ENCODE peak calls at places on chromosomes 5 and 9, in ten cellular contexts. One of them, this sample, is unnamed.

GRCh38 chr5:2519153-2519552 is 232.3 kb downstream of the IRX2 start:
- DNase-seq in cardiac muscle cell: no peak
- DNase-seq in choroid plexus epithelial cell: no peak
- DNase-seq in astrocyte of the spinal cord: no peak
- DNase-seq in sigmoid colon: no peak
- DNase-seq in mammary epithelial cell: no peak
- DNase-seq in RWPE1: no peak
- DNase-seq in suprapubic skin: no peak
- DNase-seq in GM23338: no peak
- DNase-seq in mesothelial cell of epicardium: no peak
- DNase-seq in this sample: no peak

GRCh38 chr5:98775962-98776687 is 2.7 kb downstream of the RGMB start:
- DNase-seq in choroid plexus epithelial cell: peak; percentile 73
- DNase-seq in cardiac muscle cell: no peak
- DNase-seq in sigmoid colon: no peak
- DNase-seq in astrocyte of the spinal cord: peak; percentile 91
- DNase-seq in RWPE1: no peak
- DNase-seq in suprapubic skin: no peak
- DNase-seq in GM23338: no peak
- DNase-seq in mammary epithelial cell: peak; percentile 30
- DNase-seq in mesothelial cell of epicardium: no peak
- DNase-seq in this sample: no peak

GRCh38 chr9:126000731-126001580 is 253.8 kb downstream of the PBX3 start:
- DNase-seq in mammary epithelial cell: no peak
- DNase-seq in astrocyte of the spinal cord: no peak
- DNase-seq in sigmoid colon: peak; percentile 48
- DNase-seq in RWPE1: no peak
- DNase-seq in cardiac muscle cell: no peak
- DNase-seq in mesothelial cell of epicardium: no peak
- DNase-seq in GM23338: no peak
- DNase-seq in suprapubic skin: peak; percentile 40
- DNase-seq in choroid plexus epithelial cell: no peak
- DNase-seq in this sample: no peak

GRCh38 chr5:116395178-116395577 is 179.4 kb downstream of the SEMA6A start:
- DNase-seq in RWPE1: no peak
- DNase-seq in suprapubic skin: no peak
- DNase-seq in mesothelial cell of epicardium: no peak
- DNase-seq in choroid plexus epithelial cell: no peak
- DNase-seq in sigmoid colon: no peak
- DNase-seq in astrocyte of the spinal cord: no peak
- DNase-seq in mammary epithelial cell: no peak
- DNase-seq in cardiac muscle cell: no peak
- DNase-seq in GM23338: no peak
- DNase-seq in this sample: no peak

GRCh38 chr5:33170414-33170813 is 270.4 kb upstream of the TARS1 start:
- DNase-seq in suprapubic skin: no peak
- DNase-seq in astrocyte of the spinal cord: peak; percentile 33
- DNase-seq in RWPE1: no peak
- DNase-seq in cardiac muscle cell: no peak
- DNase-seq in mesothelial cell of epicardium: no peak
- DNase-seq in choroid plexus epithelial cell: no peak
- DNase-seq in mammary epithelial cell: no peak
- DNase-seq in sigmoid colon: no peak
- DNase-seq in GM23338: peak; percentile 7
- DNase-seq in this sample: no peak

GRCh38 chr5:150211156-150212030 is 21.5 kb downstream of the SLC6A7 start:
- DNase-seq in GM23338: peak; percentile 85
- DNase-seq in suprapubic skin: no peak
- DNase-seq in astrocyte of the spinal cord: no peak
- DNase-seq in choroid plexus epithelial cell: no peak
- DNase-seq in RWPE1: peak; percentile 54
- DNase-seq in mammary epithelial cell: no peak
- DNase-seq in mesothelial cell of epicardium: no peak
- DNase-seq in sigmoid colon: no peak
- DNase-seq in cardiac muscle cell: no peak
- DNase-seq in this sample: no peak

GRCh38 chr5:93620487-93621339 is 37.7 kb downstream of the NR2F1 start:
- DNase-seq in GM23338: peak; percentile 88
- DNase-seq in mesothelial cell of epicardium: no peak
- DNase-seq in cardiac muscle cell: peak; percentile 85
- DNase-seq in sigmoid colon: peak; percentile 72
- DNase-seq in suprapubic skin: no peak
- DNase-seq in astrocyte of the spinal cord: peak; percentile 76
- DNase-seq in RWPE1: peak; percentile 75
- DNase-seq in choroid plexus epithelial cell: peak; percentile 79
- DNase-seq in mammary epithelial cell: peak; percentile 67
- DNase-seq in this sample: peak; percentile 87

GRCh38 chr5:82347213-82347947 is 69.2 kb upstream of the RPS23 start:
- DNase-seq in astrocyte of the spinal cord: peak; percentile 90
- DNase-seq in cardiac muscle cell: no peak
- DNase-seq in choroid plexus epithelial cell: peak; percentile 93
- DNase-seq in mammary epithelial cell: no peak
- DNase-seq in sigmoid colon: no peak
- DNase-seq in GM23338: peak; percentile 17
- DNase-seq in mesothelial cell of epicardium: no peak
- DNase-seq in suprapubic skin: no peak
- DNase-seq in RWPE1: no peak
- DNase-seq in this sample: no peak

GRCh38 chr5:40746703-40747102 is 9.1 kb downstream of the TTC33 start:
- DNase-seq in choroid plexus epithelial cell: peak; percentile 71
- DNase-seq in GM23338: no peak
- DNase-seq in sigmoid colon: no peak
- DNase-seq in cardiac muscle cell: no peak
- DNase-seq in suprapubic skin: no peak
- DNase-seq in astrocyte of the spinal cord: peak; percentile 25
- DNase-seq in mesothelial cell of epicardium: no peak
- DNase-seq in mammary epithelial cell: no peak
- DNase-seq in RWPE1: no peak
- DNase-seq in this sample: no peak

GRCh38 chr9:98875536-98875935 is 68.1 kb downstream of the GALNT12 start:
- DNase-seq in suprapubic skin: no peak
- DNase-seq in sigmoid colon: no peak
- DNase-seq in astrocyte of the spinal cord: no peak
- DNase-seq in cardiac muscle cell: no peak
- DNase-seq in mesothelial cell of epicardium: no peak
- DNase-seq in mammary epithelial cell: no peak
- DNase-seq in RWPE1: no peak
- DNase-seq in choroid plexus epithelial cell: no peak
- DNase-seq in GM23338: no peak
- DNase-seq in this sample: no peak

GRCh38 chr5:157516016-157516415 is 56.0 kb downstream of the NIPAL4 start:
- DNase-seq in choroid plexus epithelial cell: peak; percentile 84
- DNase-seq in mesothelial cell of epicardium: no peak
- DNase-seq in astrocyte of the spinal cord: peak; percentile 91
- DNase-seq in suprapubic skin: no peak
- DNase-seq in GM23338: no peak
- DNase-seq in sigmoid colon: no peak
- DNase-seq in RWPE1: peak; percentile 25
- DNase-seq in mammary epithelial cell: peak; percentile 82
- DNase-seq in cardiac muscle cell: no peak
- DNase-seq in this sample: no peak

GRCh38 chr9:113775714-113776113 is 100.4 kb upstream of the ZNF618 start:
- DNase-seq in RWPE1: no peak
- DNase-seq in choroid plexus epithelial cell: peak; percentile 37
- DNase-seq in cardiac muscle cell: no peak
- DNase-seq in suprapubic skin: no peak
- DNase-seq in mesothelial cell of epicardium: no peak
- DNase-seq in mammary epithelial cell: no peak
- DNase-seq in sigmoid colon: no peak
- DNase-seq in GM23338: no peak
- DNase-seq in astrocyte of the spinal cord: no peak
- DNase-seq in this sample: no peak

DNA sequence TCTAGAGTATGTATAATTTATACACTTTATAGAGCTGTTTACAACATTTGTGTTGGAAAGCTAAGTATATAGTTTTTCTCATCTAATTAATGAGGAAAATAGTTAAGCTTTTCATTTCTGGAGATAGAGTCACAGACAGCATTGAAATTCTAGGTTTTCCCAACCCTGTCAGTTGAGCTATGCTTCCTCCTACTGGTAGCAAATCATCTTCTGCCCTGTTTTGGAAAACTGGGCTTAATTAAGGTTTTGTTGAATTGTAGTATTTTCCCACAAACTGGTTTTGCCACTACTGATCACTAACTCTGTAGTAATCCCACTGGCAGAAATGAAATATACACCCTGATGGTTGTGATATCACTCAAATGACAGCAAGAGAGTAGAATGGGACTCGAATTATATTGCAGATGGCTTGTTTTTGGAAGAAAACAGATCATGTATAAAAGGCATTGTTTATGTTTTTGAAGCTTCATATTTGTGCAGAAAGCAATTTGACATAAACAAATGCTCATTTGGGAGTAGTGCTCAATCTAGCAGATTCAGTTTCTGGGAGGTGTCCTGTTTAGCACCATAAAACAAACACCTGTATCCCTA is 46.6 kb downstream of the CD180 start:
- DNase-seq in sigmoid colon: no peak
- DNase-seq in choroid plexus epithelial cell: peak; percentile 67
- DNase-seq in astrocyte of the spinal cord: peak; percentile 42
- DNase-seq in mammary epithelial cell: no peak
- DNase-seq in RWPE1: peak; percentile 42
- DNase-seq in GM23338: peak; percentile 27
- DNase-seq in suprapubic skin: no peak
- DNase-seq in cardiac muscle cell: no peak
- DNase-seq in mesothelial cell of epicardium: no peak
- DNase-seq in this sample: no peak
- TF ChIP-seq CTCF in sigmoid colon: peak; percentile 37
- TF ChIP-seq CTCF in choroid plexus epithelial cell: peak; percentile 76
- TF ChIP-seq CTCF in astrocyte of the spinal cord: peak; percentile 75
- TF ChIP-seq CTCF in mammary epithelial cell: no peak
- TF ChIP-seq CTCF in RWPE1: peak; percentile 60
- TF ChIP-seq CTCF in GM23338: peak; percentile 73
- TF ChIP-seq CTCF in suprapubic skin: no peak
- TF ChIP-seq CTCF in cardiac muscle cell: peak; percentile 71
- TF ChIP-seq CTCF in mesothelial cell of epicardium: no peak
- TF ChIP-seq CTCF in this sample: peak; percentile 11

DNA sequence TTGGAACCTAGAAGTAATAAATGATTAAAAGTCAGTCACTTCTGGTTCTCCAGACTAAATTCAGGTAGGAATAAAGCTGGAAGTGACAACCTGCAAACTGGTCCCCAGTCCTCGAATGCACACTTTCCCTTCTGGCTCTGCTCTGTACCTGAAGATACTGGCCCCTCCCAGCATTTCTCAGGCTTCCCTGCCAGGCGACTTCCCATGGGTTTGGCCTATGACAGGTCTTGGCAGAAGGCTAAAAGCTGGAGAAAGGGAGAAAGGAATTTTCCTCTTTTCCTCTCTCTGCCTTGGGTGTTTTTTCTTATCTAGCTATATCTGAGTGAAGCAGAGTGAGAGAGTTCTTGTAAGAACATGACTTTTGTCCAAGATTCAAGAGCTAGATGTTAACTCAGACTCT is 1005.7 kb downstream of the DTWD2 start:
- DNase-seq in cardiac muscle cell: no peak
- DNase-seq in choroid plexus epithelial cell: no peak
- DNase-seq in suprapubic skin: no peak
- DNase-seq in mammary epithelial cell: no peak
- DNase-seq in RWPE1: no peak
- DNase-seq in sigmoid colon: no peak
- DNase-seq in GM23338: peak; percentile 58
- DNase-seq in mesothelial cell of epicardium: no peak
- DNase-seq in astrocyte of the spinal cord: no peak
- DNase-seq in this sample: no peak
- TF ChIP-seq CTCF in cardiac muscle cell: no peak
- TF ChIP-seq CTCF in choroid plexus epithelial cell: no peak
- TF ChIP-seq CTCF in suprapubic skin: no peak
- TF ChIP-seq CTCF in mammary epithelial cell: no peak
- TF ChIP-seq CTCF in RWPE1: no peak
- TF ChIP-seq CTCF in sigmoid colon: no peak
- TF ChIP-seq CTCF in GM23338: no peak
- TF ChIP-seq CTCF in mesothelial cell of epicardium: no peak
- TF ChIP-seq CTCF in astrocyte of the spinal cord: no peak
- TF ChIP-seq CTCF in this sample: no peak

DNA sequence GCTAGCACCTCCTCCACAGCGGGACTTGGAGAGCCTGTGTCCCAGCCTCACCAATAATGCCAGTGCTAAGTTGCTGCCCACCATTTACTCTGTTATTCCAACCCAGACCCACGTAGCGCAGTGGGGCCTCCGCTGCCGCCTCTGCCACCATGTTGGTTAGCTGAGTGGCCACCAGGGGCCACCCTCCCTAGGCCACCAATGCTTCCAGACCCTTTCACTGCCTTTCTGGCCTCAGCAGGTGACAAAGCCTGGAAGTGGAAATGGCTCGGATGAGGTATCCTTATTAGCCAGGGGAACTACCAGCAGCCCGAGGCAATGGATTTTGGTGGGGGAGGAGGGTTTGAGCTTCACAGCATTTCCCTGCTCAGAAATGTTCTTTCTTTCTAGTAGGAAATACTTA is 110.1 kb downstream of the OSTF1 start:
- DNase-seq in mammary epithelial cell: no peak
- DNase-seq in sigmoid colon: no peak
- DNase-seq in choroid plexus epithelial cell: no peak
- DNase-seq in GM23338: peak; percentile 74
- DNase-seq in suprapubic skin: no peak
- DNase-seq in RWPE1: no peak
- DNase-seq in cardiac muscle cell: no peak
- DNase-seq in mesothelial cell of epicardium: no peak
- DNase-seq in astrocyte of the spinal cord: no peak
- DNase-seq in this sample: no peak
- TF ChIP-seq CTCF in mammary epithelial cell: no peak
- TF ChIP-seq CTCF in sigmoid colon: no peak
- TF ChIP-seq CTCF in choroid plexus epithelial cell: peak; percentile 24
- TF ChIP-seq CTCF in GM23338: peak; percentile 74
- TF ChIP-seq CTCF in suprapubic skin: no peak
- TF ChIP-seq CTCF in RWPE1: no peak
- TF ChIP-seq CTCF in cardiac muscle cell: no peak
- TF ChIP-seq CTCF in mesothelial cell of epicardium: no peak
- TF ChIP-seq CTCF in astrocyte of the spinal cord: peak; percentile 9
- TF ChIP-seq CTCF in this sample: no peak

GRCh38 chr9:132245465-132245864 is 83.6 kb downstream of the NTNG2 start:
- DNase-seq in cardiac muscle cell: no peak
- DNase-seq in RWPE1: no peak
- DNase-seq in suprapubic skin: no peak
- DNase-seq in sigmoid colon: no peak
- DNase-seq in mesothelial cell of epicardium: no peak
- DNase-seq in GM23338: no peak
- DNase-seq in choroid plexus epithelial cell: no peak
- DNase-seq in mammary epithelial cell: no peak
- DNase-seq in astrocyte of the spinal cord: no peak
- DNase-seq in this sample: no peak

GRCh38 chr9:132249690-132250089 is 87.8 kb downstream of the NTNG2 start:
- DNase-seq in mammary epithelial cell: no peak
- DNase-seq in mesothelial cell of epicardium: no peak
- DNase-seq in GM23338: no peak
- DNase-seq in cardiac muscle cell: no peak
- DNase-seq in RWPE1: no peak
- DNase-seq in astrocyte of the spinal cord: no peak
- DNase-seq in sigmoid colon: peak; percentile 34
- DNase-seq in choroid plexus epithelial cell: no peak
- DNase-seq in suprapubic skin: no peak
- DNase-seq in this sample: no peak

GRCh38 chr9:132247942-132248341 is 86.1 kb downstream of the NTNG2 start:
- DNase-seq in choroid plexus epithelial cell: no peak
- DNase-seq in RWPE1: no peak
- DNase-seq in mammary epithelial cell: no peak
- DNase-seq in cardiac muscle cell: no peak
- DNase-seq in astrocyte of the spinal cord: no peak
- DNase-seq in suprapubic skin: no peak
- DNase-seq in GM23338: no peak
- DNase-seq in sigmoid colon: no peak
- DNase-seq in mesothelial cell of epicardium: no peak
- DNase-seq in this sample: no peak

GRCh38 chr9:132249123-132249522 is 87.3 kb downstream of the NTNG2 start:
- DNase-seq in cardiac muscle cell: no peak
- DNase-seq in suprapubic skin: no peak
- DNase-seq in choroid plexus epithelial cell: no peak
- DNase-seq in mammary epithelial cell: no peak
- DNase-seq in astrocyte of the spinal cord: no peak
- DNase-seq in RWPE1: no peak
- DNase-seq in mesothelial cell of epicardium: no peak
- DNase-seq in GM23338: no peak
- DNase-seq in sigmoid colon: peak; percentile 44
- DNase-seq in this sample: no peak

GRCh38 chr9:132250324-132251262 is 88.7 kb downstream of the NTNG2 start:
- DNase-seq in choroid plexus epithelial cell: no peak
- DNase-seq in sigmoid colon: no peak
- DNase-seq in mesothelial cell of epicardium: no peak
- DNase-seq in mammary epithelial cell: no peak
- DNase-seq in astrocyte of the spinal cord: no peak
- DNase-seq in cardiac muscle cell: no peak
- DNase-seq in RWPE1: no peak
- DNase-seq in suprapubic skin: peak; percentile 51
- DNase-seq in GM23338: no peak
- DNase-seq in this sample: no peak
- TF ChIP-seq CTCF in choroid plexus epithelial cell: no peak
- TF ChIP-seq CTCF in sigmoid colon: no peak
- TF ChIP-seq CTCF in mesothelial cell of epicardium: no peak
- TF ChIP-seq CTCF in mammary epithelial cell: no peak
- TF ChIP-seq CTCF in astrocyte of the spinal cord: no peak
- TF ChIP-seq CTCF in cardiac muscle cell: no peak
- TF ChIP-seq CTCF in RWPE1: no peak
- TF ChIP-seq CTCF in suprapubic skin: no peak
- TF ChIP-seq CTCF in GM23338: peak; percentile 26
- TF ChIP-seq CTCF in this sample: no peak

This sample was measured in GM20000.